ENCODE peak calls at places on chromosomes 1 and 21, in five cellular contexts. One of them, this sample, is unnamed.

GRCh38 chr1:214102907-214103306 is 115.1 kb downstream of the PROX1 start:
- DNase-seq in breast epithelium: no peak
- DNase-seq in GM23338: no peak
- DNase-seq in transverse colon: no peak
- DNase-seq in SK-N-SH: no peak
- DNase-seq in this sample: no peak

GRCh38 chr21:45834026-45834715 is 147.4 kb upstream of the COL6A1 start:
- DNase-seq in GM23338: no peak
- DNase-seq in transverse colon: no peak
- DNase-seq in breast epithelium: no peak
- DNase-seq in SK-N-SH: no peak
- DNase-seq in this sample: no peak

GRCh38 chr1:229514578-229515275 is 6.6 kb upstream of the NUP133 start:
- DNase-seq in transverse colon: peak; percentile 59
- DNase-seq in GM23338: peak; percentile 86
- DNase-seq in SK-N-SH: peak; percentile 66
- DNase-seq in breast epithelium: no peak
- DNase-seq in this sample: peak; percentile 73

GRCh38 chr1:207514890-207515289 is 18.9 kb downstream of the CR1 start:
- DNase-seq in transverse colon: no peak
- DNase-seq in SK-N-SH: no peak
- DNase-seq in breast epithelium: no peak
- DNase-seq in GM23338: no peak
- DNase-seq in this sample: no peak

GRCh38 chr1:178607718-178608408 is 95.0 kb downstream of the TEX35 start:
- DNase-seq in GM23338: no peak
- DNase-seq in transverse colon: no peak
- DNase-seq in SK-N-SH: no peak
- DNase-seq in breast epithelium: no peak
- DNase-seq in this sample: no peak

GRCh38 chr1:153534226-153534932 is 1.4 kb downstream of the S100A6 start:
- DNase-seq in SK-N-SH: no peak
- DNase-seq in GM23338: no peak
- DNase-seq in breast epithelium: no peak
- DNase-seq in transverse colon: no peak
- DNase-seq in this sample: peak; percentile 79

GRCh38 chr1:94383966-94384408 is 34.2 kb upstream of the ABCD3 start:
- DNase-seq in SK-N-SH: no peak
- DNase-seq in transverse colon: peak; percentile 30
- DNase-seq in breast epithelium: no peak
- DNase-seq in GM23338: no peak
- DNase-seq in this sample: no peak

GRCh38 chr1:92749024-92749634 is 35.8 kb downstream of the EVI5 start:
- DNase-seq in SK-N-SH: peak; percentile 22
- DNase-seq in breast epithelium: no peak
- DNase-seq in transverse colon: peak; percentile 41
- DNase-seq in GM23338: peak; percentile 82
- DNase-seq in this sample: no peak

GRCh38 chr1:153552335-153552734 is 3.3 kb upstream of the S100A3 start:
- DNase-seq in breast epithelium: no peak
- DNase-seq in GM23338: peak; percentile 62
- DNase-seq in transverse colon: peak; percentile 5
- DNase-seq in SK-N-SH: no peak
- DNase-seq in this sample: no peak

GRCh38 chr1:7972285-7972684 is 10.8 kb downstream of the PARK7 start:
- DNase-seq in transverse colon: no peak
- DNase-seq in GM23338: no peak
- DNase-seq in SK-N-SH: no peak
- DNase-seq in breast epithelium: no peak
- DNase-seq in this sample: no peak

GRCh38 chr1:7973086-7973485 is 11.6 kb downstream of the PARK7 start:
- DNase-seq in transverse colon: no peak
- DNase-seq in breast epithelium: no peak
- DNase-seq in SK-N-SH: no peak
- DNase-seq in GM23338: no peak
- DNase-seq in this sample: no peak

GRCh38 chr1:7971024-7971423 is 9.5 kb downstream of the PARK7 start:
- DNase-seq in transverse colon: no peak
- DNase-seq in GM23338: no peak
- DNase-seq in breast epithelium: no peak
- DNase-seq in SK-N-SH: no peak
- DNase-seq in this sample: no peak

GRCh38 chr1:7970250-7970649 is 8.7 kb downstream of the PARK7 start:
- DNase-seq in transverse colon: no peak
- DNase-seq in SK-N-SH: no peak
- DNase-seq in GM23338: no peak
- DNase-seq in breast epithelium: no peak
- DNase-seq in this sample: no peak

DNA sequence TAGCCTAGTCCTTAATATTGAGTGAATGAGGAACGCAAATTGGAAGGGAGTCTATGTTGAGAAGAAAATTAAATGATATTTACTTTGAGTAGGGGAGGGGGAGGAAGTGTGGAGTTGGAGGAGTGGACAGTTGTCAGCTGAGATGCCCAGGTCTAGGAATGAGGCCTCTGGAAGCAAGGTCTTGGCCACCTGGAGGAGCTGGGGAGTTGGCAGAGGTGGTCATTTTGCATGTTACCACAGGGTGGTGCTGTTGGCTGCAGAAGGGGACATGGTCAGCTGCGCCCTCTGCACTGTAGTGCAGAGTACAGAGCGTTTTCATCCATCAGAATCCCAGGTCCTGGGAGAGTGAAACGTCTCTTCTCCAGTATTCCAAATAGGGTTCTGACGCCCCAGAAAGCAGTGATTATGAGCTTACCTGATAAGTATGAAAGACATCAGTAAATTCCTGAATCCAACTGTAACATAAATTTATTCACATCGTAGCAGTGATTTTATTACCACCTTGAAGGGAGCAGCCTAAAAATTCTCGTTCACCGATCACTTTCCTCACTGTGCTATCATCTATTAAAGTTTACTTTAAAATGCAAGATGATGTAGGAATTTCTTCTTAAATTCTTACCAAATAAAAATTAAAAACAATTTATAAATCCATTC is 13.8 kb downstream of the PARK7 start:
- DNase-seq in transverse colon: peak; percentile 80
- DNase-seq in breast epithelium: peak; percentile 78
- DNase-seq in GM23338: peak; percentile 92
- DNase-seq in SK-N-SH: peak; percentile 86
- DNase-seq in this sample: peak; percentile 85
- H3K4me3 ChIP-seq in transverse colon: no peak overlapping the region
- H3K4me3 ChIP-seq in breast epithelium: no peak overlapping the region
- H3K4me3 ChIP-seq in GM23338: no peak overlapping the region
- H3K4me3 ChIP-seq in SK-N-SH: no peak overlapping the region
- H3K4me3 ChIP-seq in this sample: no peak overlapping the region

GRCh38 chr1:235996048-235996785 is 68.7 kb downstream of the NID1 start:
- DNase-seq in transverse colon: no peak
- DNase-seq in breast epithelium: no peak
- DNase-seq in SK-N-SH: no peak
- DNase-seq in GM23338: no peak
- DNase-seq in this sample: no peak
- TF ChIP-seq POLR2AphosphoS5 in transverse colon: no peak
- TF ChIP-seq POLR2AphosphoS5 in breast epithelium: no peak
- TF ChIP-seq POLR2AphosphoS5 in SK-N-SH: no peak
- TF ChIP-seq POLR2AphosphoS5 in GM23338: no peak
- TF ChIP-seq POLR2AphosphoS5 in this sample: peak; percentile 3

DNA sequence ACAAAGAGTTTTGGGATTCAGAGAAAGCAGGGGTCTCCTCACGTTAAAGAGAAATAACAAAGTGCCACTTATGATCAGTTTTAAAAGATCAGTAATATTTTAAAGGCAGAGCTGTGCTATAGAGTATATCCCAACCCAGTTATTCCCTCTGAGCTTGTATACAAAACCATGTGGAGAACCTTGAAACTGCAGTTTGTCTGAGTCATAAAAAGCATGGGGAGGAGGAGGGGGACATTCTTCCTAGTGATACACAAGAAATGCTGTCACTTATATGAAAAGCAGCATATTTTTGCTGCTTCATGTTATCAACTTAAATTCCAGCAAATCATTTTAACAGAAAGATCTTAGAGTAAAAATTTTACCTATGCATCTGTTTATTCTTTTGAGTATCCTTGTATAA is 244.5 kb downstream of the GPR52 start:
- DNase-seq in GM23338: peak; percentile 58
- DNase-seq in transverse colon: no peak
- DNase-seq in SK-N-SH: no peak
- DNase-seq in breast epithelium: no peak
- DNase-seq in this sample: no peak
- TF ChIP-seq CTCF in GM23338: no peak
- TF ChIP-seq CTCF in transverse colon: no peak
- TF ChIP-seq CTCF in SK-N-SH: peak; percentile 31
- TF ChIP-seq CTCF in breast epithelium: no peak
- TF ChIP-seq CTCF in this sample: no peak

DNA sequence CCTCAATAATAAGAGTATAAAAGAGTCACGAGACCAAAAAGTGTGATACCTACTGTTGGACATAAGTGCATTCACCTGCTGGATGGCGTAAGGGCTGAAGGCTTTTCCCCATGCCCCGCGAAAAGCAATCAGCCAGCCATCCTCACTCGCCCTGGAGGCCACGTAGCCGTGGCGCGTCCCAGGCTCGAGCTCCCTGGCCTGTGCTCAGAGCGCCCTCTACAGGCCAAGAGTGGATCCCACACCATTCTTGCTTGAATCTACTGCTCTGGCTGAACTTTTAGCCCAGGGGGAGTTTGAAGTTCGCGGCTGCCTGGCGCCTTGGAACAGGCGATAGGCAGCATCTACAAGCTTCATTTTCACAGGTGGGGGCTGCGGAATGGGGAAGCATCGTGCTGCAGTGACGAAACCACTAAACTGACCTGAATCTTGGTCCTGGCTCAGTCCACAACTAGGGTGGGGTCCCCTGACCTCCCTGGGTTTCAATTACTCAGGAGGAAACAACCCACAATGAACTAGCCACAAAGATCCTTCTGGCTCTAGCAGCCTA is 70.3 kb upstream of the SERBP1 start:
- DNase-seq in SK-N-SH: peak; percentile 88
- DNase-seq in transverse colon: peak; percentile 89
- DNase-seq in breast epithelium: peak; percentile 83
- DNase-seq in GM23338: peak; percentile 95
- DNase-seq in this sample: peak; percentile 88
- H3K4me3 ChIP-seq in SK-N-SH: no peak overlapping the region
- H3K4me3 ChIP-seq in transverse colon: no peak overlapping the region
- H3K4me3 ChIP-seq in breast epithelium: no peak overlapping the region
- H3K4me3 ChIP-seq in GM23338: peak overlapping the region; percentile 31
- H3K4me3 ChIP-seq in this sample: no peak overlapping the region

DNA sequence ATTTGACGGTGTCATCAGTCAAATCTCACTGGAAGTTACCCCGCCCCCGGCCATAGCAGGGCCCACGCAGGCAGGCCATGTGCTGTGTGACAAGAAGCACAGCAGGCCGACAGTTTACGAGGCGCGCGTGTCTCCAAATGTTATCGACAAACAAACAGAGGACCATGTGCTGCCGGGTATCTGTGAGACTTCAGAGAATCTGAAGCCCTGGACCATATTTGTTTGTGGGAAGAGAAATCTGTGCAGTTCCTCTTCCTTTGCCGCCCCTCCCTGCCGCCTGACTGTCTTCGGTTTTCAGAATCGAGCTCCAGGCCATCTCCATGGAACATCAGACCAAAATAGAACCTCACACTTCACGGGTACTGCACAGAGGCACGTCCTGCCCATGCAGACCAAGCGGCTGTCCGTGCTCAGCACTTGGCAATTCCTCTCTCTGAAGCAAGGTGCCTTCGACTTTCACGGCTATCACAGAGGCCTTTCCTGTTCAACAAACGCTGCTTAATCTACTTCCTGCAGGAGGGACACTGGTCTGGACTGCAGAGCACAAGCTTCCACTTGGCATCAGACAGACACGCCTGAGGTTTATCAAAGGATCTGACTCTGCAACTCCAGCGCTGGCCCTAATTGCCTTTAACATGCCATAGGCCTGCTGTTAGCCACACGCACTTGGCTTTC is 135.7 kb upstream of the KRTAP19-8 start:
- DNase-seq in breast epithelium: no peak
- DNase-seq in transverse colon: no peak
- DNase-seq in SK-N-SH: peak; percentile 76
- DNase-seq in GM23338: no peak
- DNase-seq in this sample: no peak
- TF ChIP-seq POLR2AphosphoS5 in breast epithelium: no peak
- TF ChIP-seq POLR2AphosphoS5 in transverse colon: no peak
- TF ChIP-seq POLR2AphosphoS5 in SK-N-SH: no peak
- TF ChIP-seq POLR2AphosphoS5 in GM23338: no peak
- TF ChIP-seq POLR2AphosphoS5 in this sample: no peak

GRCh38 chr1:33470495-33471012 is 1.9 kb upstream of the ZSCAN20 start:
- DNase-seq in breast epithelium: peak; percentile 67
- DNase-seq in SK-N-SH: peak; percentile 76
- DNase-seq in GM23338: peak; percentile 91
- DNase-seq in transverse colon: peak; percentile 76
- DNase-seq in this sample: peak; percentile 88
- TF ChIP-seq CTCF in breast epithelium: peak; percentile 68
- TF ChIP-seq CTCF in SK-N-SH: peak; percentile 93
- TF ChIP-seq CTCF in GM23338: peak; percentile 92
- TF ChIP-seq CTCF in transverse colon: peak; percentile 76
- TF ChIP-seq CTCF in this sample: peak; percentile 84

DNA sequence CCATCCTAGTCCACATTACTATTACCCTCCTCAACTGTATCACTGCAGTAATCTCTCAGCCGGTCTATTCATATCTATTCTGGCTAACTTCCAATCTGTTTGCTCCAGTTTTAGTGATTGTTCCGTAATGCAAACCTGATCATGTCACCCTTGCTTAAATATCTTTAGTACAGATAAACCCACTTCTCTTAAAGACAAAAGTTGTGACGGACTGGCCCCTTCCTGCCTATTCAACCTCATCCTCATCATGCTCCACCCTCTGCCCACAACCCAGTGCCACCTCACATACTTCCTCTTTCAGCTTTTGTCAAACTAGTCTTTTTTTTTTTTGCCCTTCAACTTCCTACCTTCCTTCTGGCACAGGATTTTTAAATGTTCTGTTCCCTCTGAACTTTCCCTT is 2.8 kb upstream of the C1orf162 start:
- DNase-seq in SK-N-SH: no peak
- DNase-seq in GM23338: no peak
- DNase-seq in breast epithelium: no peak
- DNase-seq in transverse colon: peak; percentile 57
- DNase-seq in this sample: peak; percentile 77
- H3K4me3 ChIP-seq in SK-N-SH: no peak overlapping the region
- H3K4me3 ChIP-seq in GM23338: no peak overlapping the region
- H3K4me3 ChIP-seq in breast epithelium: no peak overlapping the region
- H3K4me3 ChIP-seq in transverse colon: no peak overlapping the region
- H3K4me3 ChIP-seq in this sample: no peak overlapping the region

This sample was measured in sigmoid colon.